ENCODE peak calls at places on chromosomes 13 and 19, in five cellular contexts. I is IMR-90, Y is neuronal stem cell, T is trophoblast cell, K is mesendoderm. C is an unnamed sample.

GRCh38 chr13:25018729-25019115 is 77.2 kb upstream of the PABPC3 start:
- DNase-seq in I (no peak), Y (no peak), T (no peak), K (no peak), C (peak)

GRCh38 chr13:101965096-101965495 is 436.8 kb downstream of the FGF14 start:
- DNase-seq in I (no peak), Y (no peak), T (no peak), K (no peak), C (no peak)

GRCh38 chr13:114067886-114068722 is 64.3 kb downstream of the RASA3 start:
- DNase-seq in I (no peak), Y (no peak), T (peak), K (no peak), C (no peak)

GRCh38 chr19:49514151-49514550 is 1.7 kb downstream of the FCGRT start:
- DNase-seq in I (no peak), Y (no peak), T (peak), K (no peak), C (no peak)

GRCh38 chr13:113511361-113511760 is 20.9 kb upstream of the DCUN1D2 start:
- DNase-seq in I (no peak), Y (no peak), T (peak), K (no peak), C (no peak)

GRCh38 chr19:3316132-3316648 is 50.2 kb upstream of the NFIC start:
- DNase-seq in I (no peak), Y (no peak), T (peak), K (no peak), C (no peak)

GRCh38 chr19:52946322-52947310 is 16.1 kb downstream of the ZNF816 start:
- DNase-seq in I (peak), Y (no peak), T (peak), K (peak), C (peak)

GRCh38 chr19:3849092-3849491 is 19.7 kb downstream of the ZFR2 start:
- DNase-seq in I (no peak), Y (no peak), T (peak), K (peak), C (peak)

GRCh38 chr13:38703255-38703654 is 16.4 kb downstream of the FREM2 start:
- DNase-seq in I (no peak), Y (no peak), T (no peak), K (no peak), C (no peak)

GRCh38 chr19:42497492-42498226 is 30.6 kb downstream of the CEACAM1 start:
- DNase-seq in I (no peak), Y (no peak), T (no peak), K (no peak), C (no peak)

GRCh38 chr19:33677745-33678426 is 56.1 kb downstream of the CHST8 start:
- DNase-seq in I (no peak), Y (peak), T (peak), K (peak), C (peak)

GRCh38 chr19:6020166-6020967 is 42.4 kb upstream of the RANBP3 start:
- DNase-seq in I (no peak), Y (no peak), T (no peak), K (no peak), C (no peak)

GRCh38 chr19:32566246-32566830 is 14.7 kb upstream of the PDCD5 start:
- DNase-seq in I (peak), Y (no peak), T (no peak), K (no peak), C (no peak)

GRCh38 chr13:65149687-65150086 is 2080.4 kb downstream of the PCDH9 start:
- DNase-seq in I (no peak), Y (no peak), T (no peak), K (no peak), C (peak)

GRCh38 chr19:46390866-46391265 is 22.5 kb downstream of the CCDC8 start:
- DNase-seq in I (no peak), Y (no peak), T (no peak), K (no peak), C (no peak)

GRCh38 chr19:40702337-40703012 is 12.0 kb upstream of the NUMBL start:
- DNase-seq in I (no peak), Y (no peak), T (peak), K (peak), C (peak)

GRCh38 chr13:75395056-75395455 is 86.9 kb downstream of the TBC1D4 start:
- DNase-seq in I (no peak), Y (no peak), T (peak), K (no peak), C (no peak)

GRCh38 chr13:27657724-27658123 is 36.0 kb downstream of the POLR1D start:
- DNase-seq in I (no peak), Y (no peak), T (no peak), K (no peak), C (no peak)

GRCh38 chr19:4676955-4677731 is 7.0 kb upstream of the MYDGF start:
- DNase-seq in I (peak), Y (no peak), T (peak), K (peak), C (peak)

GRCh38 chr13:113825851-113826250 is 38.0 kb downstream of the GAS6 start:
- DNase-seq in I (no peak), Y (no peak), T (no peak), K (no peak), C (no peak)

GRCh38 chr13:42028113-42028799 is 20.2 kb upstream of the DGKH start:
- DNase-seq in I (no peak), Y (no peak), T (peak), K (no peak), C (no peak)

GRCh38 chr19:2495130-2495641 is 19.3 kb downstream of the GADD45B start:
- DNase-seq in I (peak), Y (no peak), T (peak), K (no peak), C (no peak)

GRCh38 chr13:29693297-29693945 is 97.9 kb upstream of the SLC7A1 start:
- DNase-seq in I (no peak), Y (no peak), T (peak), K (no peak), C (no peak)

GRCh38 chr19:40321566-40322270 is 26.5 kb downstream of the C19orf47 start:
- DNase-seq in I (no peak), Y (no peak), T (no peak), K (no peak), C (no peak)

DNA sequence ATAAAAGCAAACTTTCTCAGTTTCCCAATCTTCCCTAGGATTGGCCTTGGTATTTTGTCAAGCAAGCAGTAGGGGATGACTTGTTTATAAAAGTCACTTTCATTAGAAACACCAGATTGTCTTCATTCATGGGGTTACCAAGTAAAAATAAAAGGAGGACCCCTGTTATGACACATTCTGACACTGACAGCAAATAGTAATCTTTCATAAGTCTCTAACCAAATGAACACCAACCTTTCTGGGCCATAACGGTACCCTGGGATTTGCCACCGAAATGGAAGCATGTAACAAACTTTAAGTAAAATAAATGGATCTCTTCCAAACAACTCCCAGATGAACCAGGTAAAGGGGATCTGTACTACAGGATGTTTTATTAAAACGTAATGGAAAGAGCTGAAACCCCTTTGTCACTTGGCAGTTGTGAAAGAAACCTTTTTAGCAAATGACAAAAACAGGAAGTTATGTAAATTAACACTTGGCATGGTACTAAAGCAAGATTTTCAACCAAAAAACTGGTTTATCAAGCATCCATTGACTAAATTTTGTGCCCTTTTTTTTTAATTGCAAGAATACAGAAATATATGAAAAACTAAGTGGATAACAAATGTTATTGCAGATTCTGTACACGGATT is 335.6 kb downstream of the RBM26 start:
- DNase-seq in I (no peak), Y (no peak), T (no peak), K (no peak), C (no peak)
- H3K23ac ChIP-seq in I (no peak), Y (no peak), T (no peak), K (no peak), C (no peak)

DNA sequence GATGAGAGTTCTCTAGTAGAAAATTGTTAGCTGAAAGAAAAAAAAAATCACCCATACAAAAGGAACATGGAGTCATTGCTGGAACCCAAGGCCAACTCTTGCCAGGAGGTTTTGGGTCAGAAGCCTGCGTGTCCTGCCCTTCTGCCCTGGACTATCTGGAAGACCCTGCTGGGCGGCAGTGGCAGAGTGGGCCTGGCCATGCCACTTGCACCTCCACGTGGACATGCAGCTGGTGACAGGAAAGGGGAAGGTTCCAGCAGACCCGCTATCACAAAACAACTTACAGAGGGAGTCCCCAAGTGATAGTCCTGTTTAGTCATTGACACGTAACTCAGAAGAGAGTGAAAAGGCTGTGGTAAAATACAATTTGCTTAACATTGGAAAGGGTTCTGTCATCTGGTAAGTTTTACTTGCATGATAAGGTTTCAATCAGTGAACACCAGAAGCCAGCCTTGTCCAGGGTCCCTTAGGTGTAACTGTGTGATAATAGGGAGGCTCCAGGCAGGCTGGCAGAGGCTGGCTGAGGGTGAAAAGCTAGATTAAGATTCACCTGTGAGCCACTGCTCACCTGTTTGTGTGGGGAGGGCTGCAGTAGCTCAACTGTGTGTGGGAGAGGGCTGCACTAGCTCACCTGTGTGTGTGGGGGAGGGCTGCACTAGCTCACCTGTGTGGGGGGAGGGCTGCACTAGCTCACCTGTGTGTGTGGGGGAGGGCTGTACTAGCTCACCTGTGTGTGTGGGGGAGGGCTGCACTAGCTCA is 47.8 kb downstream of the COL4A2 start:
- DNase-seq in I (no peak), Y (no peak), T (no peak), K (no peak), C (no peak)
- H3K27ac ChIP-seq in I (no peak), Y (no peak), T (no peak), K (no peak), C (no peak)

DNA sequence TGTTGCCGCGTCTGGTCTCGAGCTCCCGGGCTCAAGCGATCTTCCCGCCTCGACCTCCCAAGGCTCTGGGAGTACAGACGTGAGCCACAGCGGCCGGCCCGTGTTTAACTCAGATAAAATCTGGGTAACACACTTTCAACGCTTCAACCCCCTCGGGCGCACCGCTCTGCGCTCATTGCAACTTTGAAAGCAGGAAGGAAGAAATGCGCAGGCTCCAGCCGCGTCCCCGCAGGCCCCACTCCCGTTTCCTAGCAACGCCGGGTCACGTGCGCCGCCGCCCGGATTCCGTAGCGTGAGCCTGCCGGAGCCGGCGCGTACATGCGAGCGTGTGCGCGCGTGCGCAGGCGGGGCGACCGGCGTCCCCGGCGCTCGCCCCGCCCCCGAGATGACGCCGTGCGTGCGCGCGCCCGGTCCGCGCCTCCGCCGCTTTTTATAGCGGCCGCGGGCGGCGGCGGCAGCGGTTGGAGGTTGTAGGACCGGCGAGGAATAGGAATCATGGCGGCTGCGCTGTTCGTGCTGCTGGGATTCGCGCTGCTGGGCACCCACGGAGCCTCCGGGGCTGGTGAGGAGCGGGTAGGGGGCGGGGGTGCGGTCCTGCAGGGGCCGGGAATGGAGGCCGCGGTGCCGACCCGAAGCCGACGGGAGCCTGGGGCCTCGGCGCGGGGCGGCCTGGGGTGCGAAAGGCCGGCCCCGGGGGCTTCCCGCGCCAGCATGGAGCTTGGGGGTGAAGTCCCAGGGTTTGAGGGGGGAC is at the start of gene BSG:
- DNase-seq in I (peak), Y (peak), T (peak), K (peak), C (peak)
- H3K23ac ChIP-seq in I (peak), Y (peak), T (no peak), K (peak), C (no peak)

GRCh38 chr19:18908917-18909619 is 10.1 kb downstream of the COPE start:
- DNase-seq in I (no peak), Y (no peak), T (no peak), K (no peak), C (no peak)

GRCh38 chr19:18913466-18913865 is 5.7 kb downstream of the COPE start:
- DNase-seq in I (no peak), Y (no peak), T (no peak), K (no peak), C (no peak)

GRCh38 chr19:18910010-18910409 is 9.2 kb downstream of the COPE start:
- DNase-seq in I (no peak), Y (no peak), T (no peak), K (no peak), C (no peak)

GRCh38 chr19:18912933-18913332 is 6.3 kb downstream of the COPE start:
- DNase-seq in I (no peak), Y (no peak), T (no peak), K (no peak), C (no peak)

GRCh38 chr19:18910801-18911436 is 8.3 kb downstream of the COPE start:
- DNase-seq in I (no peak), Y (no peak), T (no peak), K (no peak), C (no peak)
- H3K27ac ChIP-seq in I (no peak), Y (no peak), T (no peak), K (no peak), C (no peak)

DNA sequence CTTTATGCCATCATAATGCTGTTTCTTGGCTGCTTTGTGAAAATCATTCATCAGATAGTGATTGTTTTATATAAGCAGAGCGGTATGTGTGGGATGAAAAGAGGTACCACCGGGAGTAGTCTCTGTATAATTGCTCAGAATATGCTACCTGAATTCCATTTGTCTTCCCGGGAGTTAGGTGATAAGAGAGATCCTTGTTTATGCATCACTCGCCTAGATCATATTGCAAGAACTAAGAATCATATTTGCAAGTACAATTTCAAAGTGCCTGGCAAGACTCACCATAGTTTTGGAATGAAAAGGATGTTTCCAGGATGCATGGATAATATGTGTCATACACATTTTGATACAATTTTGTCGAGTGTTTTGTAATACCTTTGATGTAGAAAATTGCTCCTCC is 1305.9 kb upstream of the SLC10A2 start:
- DNase-seq in I (no peak), Y (no peak), T (peak), K (no peak), C (no peak)
- H3K23ac ChIP-seq in I (no peak), Y (no peak), T (no peak), K (no peak), C (no peak)